ENCODE peak calls at places on chromosome 14, in seven cellular contexts. One of them, this sample, is unnamed.

GRCh38 chr14:23729720-23730387 is 93.7 kb downstream of the DHRS2 start:
- DNase-seq in WTC11: no peak
- DNase-seq in coronary artery: no peak
- DNase-seq in H1: no peak
- DNase-seq in HFFc6: no peak
- DNase-seq in endodermal cell: peak
- DNase-seq in progenitor cell of endocrine pancreas: no peak
- DNase-seq in this sample: no peak

GRCh38 chr14:86892167-86892956 is 1100.6 kb downstream of the GALC start:
- DNase-seq in WTC11: no peak
- DNase-seq in coronary artery: no peak
- DNase-seq in H1: no peak
- DNase-seq in HFFc6: peak
- DNase-seq in endodermal cell: no peak
- DNase-seq in progenitor cell of endocrine pancreas: no peak
- DNase-seq in this sample: no peak

GRCh38 chr14:65329911-65330310 is 82.6 kb upstream of the FUT8 start:
- DNase-seq in WTC11: no peak
- DNase-seq in coronary artery: no peak
- DNase-seq in H1: no peak
- DNase-seq in HFFc6: no peak
- DNase-seq in endodermal cell: no peak
- DNase-seq in progenitor cell of endocrine pancreas: no peak
- DNase-seq in this sample: no peak

GRCh38 chr14:32565256-32565655 is 236.2 kb downstream of the AKAP6 start:
- DNase-seq in WTC11: no peak
- DNase-seq in coronary artery: no peak
- DNase-seq in H1: no peak
- DNase-seq in HFFc6: no peak
- DNase-seq in endodermal cell: no peak
- DNase-seq in progenitor cell of endocrine pancreas: no peak
- DNase-seq in this sample: no peak

GRCh38 chr14:59046746-59047145 is 141.7 kb upstream of the DAAM1 start:
- DNase-seq in WTC11: no peak
- DNase-seq in coronary artery: no peak
- DNase-seq in H1: no peak
- DNase-seq in HFFc6: no peak
- DNase-seq in endodermal cell: no peak
- DNase-seq in progenitor cell of endocrine pancreas: no peak
- DNase-seq in this sample: no peak

GRCh38 chr14:95477411-95478089 is 38.9 kb downstream of the SYNE3 start:
- DNase-seq in WTC11: no peak
- DNase-seq in coronary artery: no peak
- DNase-seq in H1: no peak
- DNase-seq in HFFc6: no peak
- DNase-seq in endodermal cell: no peak
- DNase-seq in progenitor cell of endocrine pancreas: no peak
- DNase-seq in this sample: no peak

GRCh38 chr14:67517083-67517482 is 16.0 kb upstream of the PLEKHH1 start:
- DNase-seq in WTC11: peak
- DNase-seq in coronary artery: no peak
- DNase-seq in H1: peak
- DNase-seq in HFFc6: no peak
- DNase-seq in endodermal cell: peak
- DNase-seq in progenitor cell of endocrine pancreas: no peak
- DNase-seq in this sample: no peak

GRCh38 chr14:32436993-32437392 is 107.9 kb downstream of the AKAP6 start:
- DNase-seq in WTC11: no peak
- DNase-seq in coronary artery: no peak
- DNase-seq in H1: no peak
- DNase-seq in HFFc6: no peak
- DNase-seq in endodermal cell: no peak
- DNase-seq in progenitor cell of endocrine pancreas: no peak
- DNase-seq in this sample: no peak

GRCh38 chr14:104443391-104444158 is 136.0 kb upstream of the C14orf180 start:
- DNase-seq in WTC11: peak
- DNase-seq in coronary artery: peak
- DNase-seq in H1: peak
- DNase-seq in HFFc6: no peak
- DNase-seq in endodermal cell: peak
- DNase-seq in progenitor cell of endocrine pancreas: no peak
- DNase-seq in this sample: peak

GRCh38 chr14:81066672-81067071 is 111.3 kb downstream of the TSHR start:
- DNase-seq in WTC11: no peak
- DNase-seq in coronary artery: no peak
- DNase-seq in H1: no peak
- DNase-seq in HFFc6: no peak
- DNase-seq in endodermal cell: no peak
- DNase-seq in progenitor cell of endocrine pancreas: no peak
- DNase-seq in this sample: no peak

GRCh38 chr14:32635103-32635719 is 303.5 kb upstream of the NPAS3 start:
- DNase-seq in WTC11: no peak
- DNase-seq in coronary artery: no peak
- DNase-seq in H1: no peak
- DNase-seq in HFFc6: peak
- DNase-seq in endodermal cell: no peak
- DNase-seq in progenitor cell of endocrine pancreas: no peak
- DNase-seq in this sample: no peak

DNA sequence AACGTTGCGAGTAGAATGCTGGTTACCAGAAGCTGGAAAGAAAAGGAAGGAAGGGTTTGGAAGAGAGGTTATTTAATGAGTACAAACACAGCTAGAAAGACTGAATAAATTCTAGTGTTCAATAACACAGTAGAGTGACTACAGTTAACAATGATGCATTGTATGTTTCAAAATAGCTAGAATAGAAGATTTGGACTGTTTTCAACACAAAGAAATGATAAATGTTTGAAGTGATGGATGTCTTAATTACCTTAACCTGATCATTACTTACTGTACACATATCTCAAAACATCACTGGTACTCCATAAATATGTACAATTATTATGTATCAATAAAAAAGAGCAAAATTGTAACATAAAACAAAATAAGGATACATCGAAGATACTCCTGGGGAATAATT is 1221.8 kb upstream of the SEL1L start:
- DNase-seq in WTC11: no peak
- DNase-seq in coronary artery: no peak
- DNase-seq in H1: no peak
- DNase-seq in HFFc6: no peak
- DNase-seq in endodermal cell: no peak
- DNase-seq in progenitor cell of endocrine pancreas: no peak
- DNase-seq in this sample: no peak
- TF ChIP-seq CTCF in WTC11: no peak
- TF ChIP-seq CTCF in coronary artery: no peak
- TF ChIP-seq CTCF in H1: no peak
- TF ChIP-seq CTCF in HFFc6: no peak
- TF ChIP-seq CTCF in endodermal cell: no peak
- TF ChIP-seq CTCF in progenitor cell of endocrine pancreas: no peak
- TF ChIP-seq CTCF in this sample: no peak

GRCh38 chr14:101072531-101072930 is 169.0 kb upstream of the RTL1 start:
- DNase-seq in WTC11: peak
- DNase-seq in coronary artery: peak
- DNase-seq in H1: peak
- DNase-seq in HFFc6: no peak
- DNase-seq in endodermal cell: peak
- DNase-seq in progenitor cell of endocrine pancreas: peak
- DNase-seq in this sample: peak

GRCh38 chr14:101073598-101073965 is 170.1 kb upstream of the RTL1 start:
- DNase-seq in WTC11: no peak
- DNase-seq in coronary artery: no peak
- DNase-seq in H1: no peak
- DNase-seq in HFFc6: no peak
- DNase-seq in endodermal cell: no peak
- DNase-seq in progenitor cell of endocrine pancreas: no peak
- DNase-seq in this sample: no peak

GRCh38 chr14:101074124-101075024 is 170.9 kb upstream of the RTL1 start:
- DNase-seq in WTC11: peak
- DNase-seq in coronary artery: no peak
- DNase-seq in H1: no peak
- DNase-seq in HFFc6: no peak
- DNase-seq in endodermal cell: peak
- DNase-seq in progenitor cell of endocrine pancreas: peak
- DNase-seq in this sample: peak

GRCh38 chr14:101072070-101072469 is 168.5 kb upstream of the RTL1 start:
- DNase-seq in WTC11: peak
- DNase-seq in coronary artery: no peak
- DNase-seq in H1: no peak
- DNase-seq in HFFc6: no peak
- DNase-seq in endodermal cell: no peak
- DNase-seq in progenitor cell of endocrine pancreas: peak
- DNase-seq in this sample: peak

DNA sequence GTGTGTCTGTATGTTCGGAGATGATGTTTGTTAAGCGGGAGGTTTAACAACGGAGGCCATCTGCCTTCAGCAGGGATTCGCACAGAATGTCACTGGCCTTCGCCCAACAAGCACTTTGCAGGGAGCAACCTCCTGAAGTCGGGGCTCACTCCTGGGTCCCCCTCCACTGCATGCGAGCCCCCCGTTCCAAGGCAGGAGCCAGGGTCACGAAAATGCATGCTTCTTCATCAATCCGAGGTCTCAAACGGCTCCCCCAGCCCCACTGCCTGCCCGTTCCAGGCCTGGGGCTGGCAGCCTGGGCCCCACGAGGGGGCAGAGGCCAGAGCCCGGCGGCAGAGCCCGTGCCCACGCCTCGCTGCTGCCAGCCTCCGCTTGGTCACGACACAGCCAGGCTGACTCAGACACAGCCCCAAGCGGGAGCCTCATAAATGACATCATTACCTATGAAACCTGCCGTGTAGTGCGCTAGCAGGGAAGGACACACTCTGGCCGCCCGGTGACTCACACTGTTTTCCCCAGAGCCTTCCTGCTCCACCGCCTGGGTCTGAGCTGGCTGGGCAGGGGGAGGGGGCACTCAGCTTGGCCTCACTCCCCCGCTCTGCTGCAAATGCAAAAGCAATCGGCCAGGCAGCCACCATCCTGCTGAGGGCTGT is 169.5 kb upstream of the RTL1 start:
- DNase-seq in WTC11: peak
- DNase-seq in coronary artery: peak
- DNase-seq in H1: peak
- DNase-seq in HFFc6: peak
- DNase-seq in endodermal cell: peak
- DNase-seq in progenitor cell of endocrine pancreas: peak
- DNase-seq in this sample: peak
- TF ChIP-seq CTCF in WTC11: no peak
- TF ChIP-seq CTCF in coronary artery: no peak
- TF ChIP-seq CTCF in H1: no peak
- TF ChIP-seq CTCF in HFFc6: peak
- TF ChIP-seq CTCF in endodermal cell: no peak
- TF ChIP-seq CTCF in progenitor cell of endocrine pancreas: no peak
- TF ChIP-seq CTCF in this sample: no peak

GRCh38 chr14:30607156-30607780 is 14.9 kb upstream of the SCFD1 start:
- DNase-seq in WTC11: no peak
- DNase-seq in coronary artery: no peak
- DNase-seq in H1: no peak
- DNase-seq in HFFc6: peak
- DNase-seq in endodermal cell: no peak
- DNase-seq in progenitor cell of endocrine pancreas: no peak
- DNase-seq in this sample: no peak

GRCh38 chr14:30608533-30609006 is 13.5 kb upstream of the SCFD1 start:
- DNase-seq in WTC11: no peak
- DNase-seq in coronary artery: no peak
- DNase-seq in H1: no peak
- DNase-seq in HFFc6: peak
- DNase-seq in endodermal cell: no peak
- DNase-seq in progenitor cell of endocrine pancreas: no peak
- DNase-seq in this sample: no peak

GRCh38 chr14:30614155-30614554 is 8.0 kb upstream of the SCFD1 start:
- DNase-seq in WTC11: no peak
- DNase-seq in coronary artery: no peak
- DNase-seq in H1: no peak
- DNase-seq in HFFc6: no peak
- DNase-seq in endodermal cell: no peak
- DNase-seq in progenitor cell of endocrine pancreas: no peak
- DNase-seq in this sample: no peak

GRCh38 chr14:30610719-30611388 is 11.3 kb upstream of the SCFD1 start:
- DNase-seq in WTC11: no peak
- DNase-seq in coronary artery: no peak
- DNase-seq in H1: no peak
- DNase-seq in HFFc6: peak
- DNase-seq in endodermal cell: no peak
- DNase-seq in progenitor cell of endocrine pancreas: no peak
- DNase-seq in this sample: no peak
- TF ChIP-seq CTCF in WTC11: no peak
- TF ChIP-seq CTCF in coronary artery: no peak
- TF ChIP-seq CTCF in H1: peak
- TF ChIP-seq CTCF in HFFc6: peak
- TF ChIP-seq CTCF in endodermal cell: peak
- TF ChIP-seq CTCF in progenitor cell of endocrine pancreas: no peak
- TF ChIP-seq CTCF in this sample: peak

GRCh38 chr14:37118673-37119366 is 53.6 kb downstream of the SLC25A21 start:
- DNase-seq in WTC11: no peak
- DNase-seq in coronary artery: no peak
- DNase-seq in H1: no peak
- DNase-seq in HFFc6: no peak
- DNase-seq in endodermal cell: no peak
- DNase-seq in progenitor cell of endocrine pancreas: no peak
- DNase-seq in this sample: no peak

GRCh38 chr14:37129047-37129446 is 43.4 kb downstream of the SLC25A21 start:
- DNase-seq in WTC11: no peak
- DNase-seq in coronary artery: no peak
- DNase-seq in H1: no peak
- DNase-seq in HFFc6: no peak
- DNase-seq in endodermal cell: no peak
- DNase-seq in progenitor cell of endocrine pancreas: no peak
- DNase-seq in this sample: no peak

GRCh38 chr14:37122288-37122687 is 50.1 kb downstream of the SLC25A21 start:
- DNase-seq in WTC11: no peak
- DNase-seq in coronary artery: no peak
- DNase-seq in H1: no peak
- DNase-seq in HFFc6: peak
- DNase-seq in endodermal cell: no peak
- DNase-seq in progenitor cell of endocrine pancreas: no peak
- DNase-seq in this sample: no peak

GRCh38 chr14:37122919-37123639 is 49.3 kb downstream of the SLC25A21 start:
- DNase-seq in WTC11: no peak
- DNase-seq in coronary artery: no peak
- DNase-seq in H1: no peak
- DNase-seq in HFFc6: no peak
- DNase-seq in endodermal cell: no peak
- DNase-seq in progenitor cell of endocrine pancreas: no peak
- DNase-seq in this sample: no peak

DNA sequence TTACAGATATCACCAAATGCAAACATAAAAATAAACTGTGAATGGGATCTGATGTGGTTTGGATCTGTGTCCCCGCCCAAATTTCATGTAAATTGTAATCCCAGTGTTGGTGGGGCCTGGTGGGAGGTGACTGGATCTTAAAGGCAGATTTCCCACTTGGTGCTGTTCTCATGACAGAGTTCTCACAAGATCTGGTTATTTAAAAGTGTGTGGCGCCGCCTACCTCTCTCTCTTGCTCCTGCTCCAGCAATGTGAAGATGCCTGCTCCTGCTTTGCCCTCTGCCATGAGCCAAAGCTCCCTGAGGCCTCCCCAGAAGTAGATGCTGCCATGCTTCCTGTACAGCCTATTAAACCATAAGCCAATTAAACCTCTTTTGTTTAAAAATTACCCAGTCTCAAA is 47.8 kb downstream of the SLC25A21 start:
- DNase-seq in WTC11: peak
- DNase-seq in coronary artery: no peak
- DNase-seq in H1: peak
- DNase-seq in HFFc6: no peak
- DNase-seq in endodermal cell: peak
- DNase-seq in progenitor cell of endocrine pancreas: no peak
- DNase-seq in this sample: no peak
- TF ChIP-seq CTCF in WTC11: no peak
- TF ChIP-seq CTCF in coronary artery: no peak
- TF ChIP-seq CTCF in H1: peak
- TF ChIP-seq CTCF in HFFc6: peak
- TF ChIP-seq CTCF in endodermal cell: peak
- TF ChIP-seq CTCF in progenitor cell of endocrine pancreas: no peak
- TF ChIP-seq CTCF in this sample: no peak

This sample was measured in type B pancreatic cell.